ENCODE peak calls at places on chromosomes 4 and X, in seven cellular contexts. J, R, I, T, S, Z and W are unnamed samples.

GRCh38 chrX:150913511-150913910 is 15.0 kb upstream of the CD99L2 start:
- DNase-seq in Z (no peak), I (no peak), T (no peak), J (peak; percentile 41), S (no peak), R (no peak), W (peak; percentile 25)

GRCh38 chrX:58025979-58026378 is 115.7 kb upstream of the ZXDA start:
- DNase-seq in R (no peak), I (no peak), Z (peak; percentile 23), S (peak; percentile 24), J (peak; percentile 25), T (no peak), W (peak; percentile 10)

GRCh38 chr4:17811078-17811603 is 362 bp downstream of the NCAPG start:
- DNase-seq in Z (no peak), R (no peak), J (no peak), I (no peak), S (peak; percentile 48), T (no peak), W (no peak)

GRCh38 chrX:7120578-7121219 is 26.8 kb upstream of the STS start:
- DNase-seq in I (no peak), T (no peak), R (no peak), J (peak; percentile 58), Z (no peak), S (no peak), W (peak; percentile 69)

GRCh38 chr4:82275431-82276423 is 98.1 kb downstream of the HNRNPD start:
- DNase-seq in T (peak; percentile 58), Z (peak; percentile 66), S (peak; percentile 49), J (no peak), R (no peak), I (peak; percentile 18), W (no peak)

GRCh38 chrX:43961699-43962098 is 11.5 kb downstream of the NDP start:
- DNase-seq in S (no peak), R (no peak), Z (no peak), J (no peak), I (no peak), T (no peak), W (no peak)

GRCh38 chr4:169249214-169249973 is 21.4 kb downstream of the SH3RF1 start:
- DNase-seq in J (peak; percentile 87), R (no peak), T (no peak), S (no peak), Z (no peak), I (no peak), W (no peak)

GRCh38 chrX:25968920-25969319 is 169.2 kb upstream of the MAGEB18 start:
- DNase-seq in J (no peak), Z (peak; percentile 68), S (peak; percentile 78), I (no peak), R (peak; percentile 17), T (peak; percentile 64), W (no peak)

DNA sequence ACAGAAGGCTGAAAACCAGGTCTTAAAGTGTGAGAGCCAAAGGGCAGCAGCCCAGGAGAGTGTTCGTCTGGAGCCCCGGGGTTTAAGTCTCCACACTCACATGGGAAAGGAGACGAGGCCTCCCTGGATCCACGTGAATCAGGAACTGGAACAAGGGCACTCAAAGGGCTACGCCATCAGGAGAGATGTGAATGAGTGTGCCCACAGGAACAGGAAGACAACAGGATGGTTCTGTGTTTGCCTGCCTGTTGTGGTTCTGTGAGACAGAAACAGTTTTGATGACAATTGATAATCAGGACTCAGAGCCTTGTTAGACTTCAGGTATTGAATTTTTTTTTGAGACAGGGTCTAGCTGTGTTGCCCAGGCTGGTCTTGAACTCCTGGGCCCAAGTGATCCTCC is 4.9 kb upstream of the CTBP1 start:
- DNase-seq in T (no peak), Z (no peak), S (no peak), J (no peak), R (no peak), I (no peak), W (no peak)
- H2BK5ac ChIP-seq in T (no peak overlapping the region), Z (no peak overlapping the region), S (no peak overlapping the region), J (no peak overlapping the region), R (no peak overlapping the region), I (no peak overlapping the region), W (no peak overlapping the region)

GRCh38 chr4:7060346-7061150 is 7.3 kb downstream of the GRPEL1 start:
- DNase-seq in S (no peak), R (no peak), J (no peak), I (no peak), T (no peak), Z (no peak), W (no peak)

GRCh38 chr4:7059673-7060072 is 8.2 kb downstream of the GRPEL1 start:
- DNase-seq in S (no peak), T (no peak), I (no peak), Z (no peak), R (no peak), J (no peak), W (no peak)

GRCh38 chr4:7063362-7063761 is 4.5 kb downstream of the GRPEL1 start:
- DNase-seq in J (no peak), T (no peak), R (no peak), S (no peak), I (no peak), Z (no peak), W (no peak)

GRCh38 chr4:7061815-7062214 is 6.0 kb downstream of the GRPEL1 start:
- DNase-seq in S (no peak), R (no peak), Z (no peak), T (no peak), I (no peak), J (no peak), W (no peak)

GRCh38 chr4:7062816-7063215 is 5.0 kb downstream of the GRPEL1 start:
- DNase-seq in I (no peak), Z (no peak), S (no peak), T (no peak), R (no peak), J (no peak), W (no peak)
- H2BK5ac ChIP-seq in I (no peak overlapping the region), Z (no peak overlapping the region), S (no peak overlapping the region), T (no peak overlapping the region), R (no peak overlapping the region), J (no peak overlapping the region), W (no peak overlapping the region)

DNA sequence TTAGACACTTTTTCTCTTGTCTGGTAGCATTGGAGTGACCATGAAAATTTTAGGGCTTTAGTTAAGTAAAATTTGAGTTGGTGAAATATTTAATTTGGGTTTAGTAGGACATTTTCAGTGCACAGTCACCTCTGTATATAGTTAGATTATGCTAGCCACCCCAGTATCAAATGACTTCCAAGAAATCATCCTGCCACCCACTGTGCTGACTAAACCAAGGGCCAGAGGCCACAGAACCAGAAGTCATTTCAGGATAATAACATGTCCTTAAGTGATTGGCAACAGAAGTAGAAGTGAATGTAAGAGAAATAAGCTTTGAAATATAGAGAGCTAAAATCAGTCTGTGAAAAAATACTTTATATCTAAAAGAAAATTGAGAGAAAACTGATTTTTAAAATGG is 124.0 kb upstream of the NRK start:
- DNase-seq in Z (no peak), S (no peak), J (no peak), T (no peak), I (no peak), R (no peak), W (no peak)
- H2BK5ac ChIP-seq in Z (no peak overlapping the region), S (no peak overlapping the region), J (no peak overlapping the region), T (no peak overlapping the region), I (no peak overlapping the region), R (no peak overlapping the region), W (no peak overlapping the region)

DNA sequence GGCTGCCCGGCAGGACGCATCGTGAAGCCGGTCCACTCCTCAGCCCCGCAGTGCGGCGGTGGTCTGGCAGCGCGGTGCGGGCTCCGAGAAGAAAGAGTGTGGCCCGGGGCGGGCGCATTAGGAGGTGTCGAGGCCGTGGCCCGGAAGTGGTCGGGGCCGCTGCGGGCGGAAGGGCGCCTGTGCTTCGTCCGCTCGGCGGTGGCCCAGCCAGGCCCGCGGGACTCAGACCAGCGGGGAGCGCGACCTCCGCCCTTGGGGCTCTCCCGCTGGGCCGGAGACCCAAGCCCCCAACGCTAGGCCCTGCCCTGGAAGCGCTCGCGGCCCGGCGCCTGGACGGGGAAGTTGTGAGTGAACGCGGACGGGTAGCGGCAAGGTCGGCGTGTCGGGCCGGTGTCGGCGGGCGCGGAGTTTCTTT is 60.0 kb downstream of the HS3ST1 start:
- DNase-seq in R (no peak), T (no peak), J (no peak), I (no peak), S (no peak), Z (no peak), W (no peak)
- H2BK5ac ChIP-seq in R (no peak overlapping the region), T (no peak overlapping the region), J (no peak overlapping the region), I (no peak overlapping the region), S (no peak overlapping the region), Z (no peak overlapping the region), W (no peak overlapping the region)